ENCODE peak calls at places on chromosomes 5 and 9, in six cellular contexts. One of them, this sample, is unnamed. For H3K36me3, the result is how much of the 10 kb centered on the place peaks cover.

GRCh38 chr9:8338249-8338721 is 538.7 kb upstream of the DMAC1 start:
- DNase-seq in fibroblast of lung: peak
- DNase-seq in colonic mucosa: no peak
- DNase-seq in breast epithelium: no peak
- DNase-seq in heart left ventricle: no peak
- DNase-seq in lung: no peak
- DNase-seq in this sample: no peak

GRCh38 chr9:6449645-6450044 is 36.6 kb downstream of the UHRF2 start:
- DNase-seq in fibroblast of lung: peak
- DNase-seq in colonic mucosa: no peak
- DNase-seq in breast epithelium: no peak
- DNase-seq in heart left ventricle: no peak
- DNase-seq in lung: no peak
- DNase-seq in this sample: no peak

GRCh38 chr9:126275386-126276001 is 51.1 kb upstream of the MVB12B start:
- DNase-seq in fibroblast of lung: peak
- DNase-seq in colonic mucosa: no peak
- DNase-seq in breast epithelium: no peak
- DNase-seq in heart left ventricle: peak
- DNase-seq in lung: no peak
- DNase-seq in this sample: no peak

GRCh38 chr9:4155224-4156026 is 144.4 kb downstream of the GLIS3 start:
- DNase-seq in fibroblast of lung: no peak
- DNase-seq in colonic mucosa: no peak
- DNase-seq in breast epithelium: no peak
- DNase-seq in heart left ventricle: no peak
- DNase-seq in lung: no peak
- DNase-seq in this sample: no peak

GRCh38 chr5:17340363-17340762 is 122.9 kb downstream of the BASP1 start:
- DNase-seq in fibroblast of lung: peak
- DNase-seq in colonic mucosa: no peak
- DNase-seq in breast epithelium: no peak
- DNase-seq in heart left ventricle: no peak
- DNase-seq in lung: no peak
- DNase-seq in this sample: no peak

GRCh38 chr9:113648586-113648985 is 185.1 kb downstream of the RGS3 start:
- DNase-seq in fibroblast of lung: no peak
- DNase-seq in colonic mucosa: no peak
- DNase-seq in breast epithelium: no peak
- DNase-seq in heart left ventricle: no peak
- DNase-seq in lung: no peak
- DNase-seq in this sample: no peak

GRCh38 chr5:137666901-137667300 is 69.0 kb downstream of the KLHL3 start:
- DNase-seq in fibroblast of lung: no peak
- DNase-seq in colonic mucosa: no peak
- DNase-seq in breast epithelium: no peak
- DNase-seq in heart left ventricle: no peak
- DNase-seq in lung: no peak
- DNase-seq in this sample: no peak

GRCh38 chr5:10295619-10296326 is 11.9 kb downstream of the CMBL start:
- DNase-seq in fibroblast of lung: no peak
- DNase-seq in colonic mucosa: no peak
- DNase-seq in breast epithelium: no peak
- DNase-seq in heart left ventricle: no peak
- DNase-seq in lung: no peak
- DNase-seq in this sample: no peak

GRCh38 chr9:109699019-109699418 is 81.0 kb upstream of the PALM2AKAP2 start:
- DNase-seq in fibroblast of lung: peak
- DNase-seq in colonic mucosa: no peak
- DNase-seq in breast epithelium: no peak
- DNase-seq in heart left ventricle: no peak
- DNase-seq in lung: no peak
- DNase-seq in this sample: no peak

GRCh38 chr9:132241840-132242620 is 80.2 kb downstream of the NTNG2 start:
- DNase-seq in fibroblast of lung: no peak
- DNase-seq in colonic mucosa: peak
- DNase-seq in breast epithelium: no peak
- DNase-seq in heart left ventricle: no peak
- DNase-seq in lung: no peak
- DNase-seq in this sample: no peak

GRCh38 chr9:129594632-129595031 is 26.3 kb downstream of the C9orf50 start:
- DNase-seq in fibroblast of lung: no peak
- DNase-seq in colonic mucosa: no peak
- DNase-seq in breast epithelium: no peak
- DNase-seq in heart left ventricle: no peak
- DNase-seq in lung: no peak
- DNase-seq in this sample: no peak

GRCh38 chr5:138632900-138633489 is 57.8 kb upstream of the HSPA9 start:
- DNase-seq in fibroblast of lung: peak
- DNase-seq in colonic mucosa: peak
- DNase-seq in breast epithelium: no peak
- DNase-seq in heart left ventricle: peak
- DNase-seq in lung: peak
- DNase-seq in this sample: peak

GRCh38 chr5:148820778-148821395 is 5.5 kb upstream of the ADRB2 start:
- DNase-seq in fibroblast of lung: peak
- DNase-seq in colonic mucosa: no peak
- DNase-seq in breast epithelium: no peak
- DNase-seq in heart left ventricle: no peak
- DNase-seq in lung: no peak
- DNase-seq in this sample: no peak

GRCh38 chr5:164597293-164597900 is 1092.0 kb downstream of the MAT2B start:
- DNase-seq in fibroblast of lung: no peak
- DNase-seq in colonic mucosa: no peak
- DNase-seq in breast epithelium: no peak
- DNase-seq in heart left ventricle: no peak
- DNase-seq in lung: no peak
- DNase-seq in this sample: no peak

GRCh38 chr9:109455391-109455790 is 42.7 kb downstream of the PTPN3 start:
- DNase-seq in fibroblast of lung: no peak
- DNase-seq in colonic mucosa: no peak
- DNase-seq in breast epithelium: no peak
- DNase-seq in heart left ventricle: no peak
- DNase-seq in lung: no peak
- DNase-seq in this sample: no peak

GRCh38 chr9:17799383-17799782 is 220.5 kb downstream of the SH3GL2 start:
- DNase-seq in fibroblast of lung: peak
- DNase-seq in colonic mucosa: no peak
- DNase-seq in breast epithelium: no peak
- DNase-seq in heart left ventricle: no peak
- DNase-seq in lung: no peak
- DNase-seq in this sample: peak

GRCh38 chr5:31463341-31463740 is 68.6 kb downstream of the DROSHA start:
- DNase-seq in fibroblast of lung: peak
- DNase-seq in colonic mucosa: no peak
- DNase-seq in breast epithelium: no peak
- DNase-seq in heart left ventricle: no peak
- DNase-seq in lung: no peak
- DNase-seq in this sample: no peak

GRCh38 chr5:61162832-61163567 is 732 bp upstream of the SMIM15 start:
- DNase-seq in fibroblast of lung: peak
- DNase-seq in colonic mucosa: peak
- DNase-seq in breast epithelium: no peak
- DNase-seq in heart left ventricle: no peak
- DNase-seq in lung: no peak
- DNase-seq in this sample: peak

GRCh38 chr5:13212843-13213242 is 731.6 kb downstream of the DNAH5 start:
- DNase-seq in fibroblast of lung: peak
- DNase-seq in colonic mucosa: no peak
- DNase-seq in breast epithelium: no peak
- DNase-seq in heart left ventricle: no peak
- DNase-seq in lung: no peak
- DNase-seq in this sample: no peak

GRCh38 chr9:124238546-124239140 is 19.1 kb upstream of the NEK6 start:
- DNase-seq in fibroblast of lung: no peak
- DNase-seq in colonic mucosa: no peak
- DNase-seq in breast epithelium: no peak
- DNase-seq in heart left ventricle: no peak
- DNase-seq in lung: no peak
- DNase-seq in this sample: no peak

GRCh38 chr9:126326228-126327015 is at the start of gene MVB12B:
- DNase-seq in fibroblast of lung: no peak
- DNase-seq in colonic mucosa: peak
- DNase-seq in breast epithelium: no peak
- DNase-seq in heart left ventricle: peak
- DNase-seq in lung: no peak
- DNase-seq in this sample: no peak

GRCh38 chr9:28073278-28073677 is 500.0 kb upstream of the C9orf72 start:
- DNase-seq in fibroblast of lung: peak
- DNase-seq in colonic mucosa: peak
- DNase-seq in breast epithelium: no peak
- DNase-seq in heart left ventricle: no peak
- DNase-seq in lung: no peak
- DNase-seq in this sample: peak

GRCh38 chr9:95182854-95183563 is 134.5 kb downstream of the FANCC start:
- DNase-seq in fibroblast of lung: no peak
- DNase-seq in colonic mucosa: no peak
- DNase-seq in breast epithelium: no peak
- DNase-seq in heart left ventricle: no peak
- DNase-seq in lung: no peak
- DNase-seq in this sample: no peak

GRCh38 chr5:124461857-124462423 is 284.5 kb downstream of the ZNF608 start:
- DNase-seq in fibroblast of lung: no peak
- DNase-seq in colonic mucosa: no peak
- DNase-seq in breast epithelium: no peak
- DNase-seq in heart left ventricle: no peak
- DNase-seq in lung: no peak
- DNase-seq in this sample: no peak

GRCh38 chr5:124870070-124870469 is 123.6 kb upstream of the ZNF608 start:
- DNase-seq in fibroblast of lung: peak
- DNase-seq in colonic mucosa: no peak
- DNase-seq in breast epithelium: no peak
- DNase-seq in heart left ventricle: no peak
- DNase-seq in lung: no peak
- DNase-seq in this sample: no peak

GRCh38 chr5:168749391-168750100 is 170.4 kb upstream of the PANK3 start:
- DNase-seq in fibroblast of lung: no peak
- DNase-seq in colonic mucosa: no peak
- DNase-seq in breast epithelium: no peak
- DNase-seq in heart left ventricle: no peak
- DNase-seq in lung: no peak
- DNase-seq in this sample: no peak

GRCh38 chr5:168750926-168751325 is 171.8 kb upstream of the PANK3 start:
- DNase-seq in fibroblast of lung: no peak
- DNase-seq in colonic mucosa: no peak
- DNase-seq in breast epithelium: no peak
- DNase-seq in heart left ventricle: no peak
- DNase-seq in lung: no peak
- DNase-seq in this sample: no peak

GRCh38 chr5:168746893-168747640 is 167.9 kb upstream of the PANK3 start:
- DNase-seq in fibroblast of lung: no peak
- DNase-seq in colonic mucosa: no peak
- DNase-seq in breast epithelium: no peak
- DNase-seq in heart left ventricle: no peak
- DNase-seq in lung: no peak
- DNase-seq in this sample: no peak

GRCh38 chr5:168752012-168752411 is 172.8 kb upstream of the PANK3 start:
- DNase-seq in fibroblast of lung: no peak
- DNase-seq in colonic mucosa: no peak
- DNase-seq in breast epithelium: no peak
- DNase-seq in heart left ventricle: no peak
- DNase-seq in lung: no peak
- DNase-seq in this sample: no peak

GRCh38 chr5:168747987-168748777 is 169.0 kb upstream of the PANK3 start:
- DNase-seq in fibroblast of lung: no peak
- DNase-seq in colonic mucosa: peak
- DNase-seq in breast epithelium: no peak
- DNase-seq in heart left ventricle: peak
- DNase-seq in lung: no peak
- DNase-seq in this sample: no peak
- TF ChIP-seq CTCF in fibroblast of lung: peak
- TF ChIP-seq CTCF in colonic mucosa: peak
- TF ChIP-seq CTCF in breast epithelium: no peak
- TF ChIP-seq CTCF in heart left ventricle: peak
- TF ChIP-seq CTCF in lung: no peak
- TF ChIP-seq CTCF in this sample: peak

DNA sequence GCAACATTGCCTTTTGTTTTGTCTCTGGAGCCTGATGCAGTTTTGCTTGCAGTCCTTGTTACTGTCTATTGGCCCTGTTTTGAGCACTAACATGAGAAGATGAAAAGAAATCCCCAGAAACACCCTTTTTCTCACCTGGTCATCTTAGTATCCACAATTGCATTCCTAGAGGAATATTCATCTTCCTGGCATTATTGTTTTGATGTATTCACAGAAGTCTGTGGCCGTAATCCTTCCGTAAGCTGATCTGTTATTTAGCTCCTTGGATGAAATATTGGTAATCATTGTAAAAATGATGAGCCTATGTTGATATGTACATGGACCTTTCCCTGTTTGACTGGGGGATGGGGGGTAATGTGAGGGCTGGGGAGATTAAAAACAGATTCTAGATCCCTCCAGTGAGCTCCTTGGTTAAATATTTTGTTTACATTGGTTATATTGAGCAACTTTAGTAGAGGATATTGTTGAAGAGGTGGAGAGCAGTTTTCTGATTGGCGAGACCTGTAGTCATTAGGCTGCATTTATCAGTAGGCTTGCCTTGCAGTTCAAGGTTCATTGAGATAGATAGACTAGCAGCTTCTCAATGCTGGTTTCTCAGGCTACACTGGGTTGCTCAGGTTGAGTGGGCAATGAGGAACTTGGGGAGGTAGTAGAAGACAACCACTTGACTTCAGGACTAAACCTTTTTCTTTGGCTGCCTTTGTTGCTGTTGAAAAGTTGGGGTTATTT is 117.5 kb downstream of the MACIR start:
- DNase-seq in fibroblast of lung: no peak
- DNase-seq in colonic mucosa: no peak
- DNase-seq in breast epithelium: no peak
- DNase-seq in heart left ventricle: no peak
- DNase-seq in lung: no peak
- DNase-seq in this sample: no peak
- H3K4me3 ChIP-seq in fibroblast of lung: no peak
- H3K4me3 ChIP-seq in colonic mucosa: no peak
- H3K4me3 ChIP-seq in breast epithelium: no peak
- H3K4me3 ChIP-seq in heart left ventricle: no peak
- H3K4me3 ChIP-seq in lung: no peak
- H3K4me3 ChIP-seq in this sample: no peak

GRCh38 chr9:37925786-37926736 is 22.1 kb upstream of the SLC25A51 start:
- DNase-seq in fibroblast of lung: peak
- DNase-seq in colonic mucosa: no peak
- DNase-seq in breast epithelium: no peak
- DNase-seq in heart left ventricle: no peak
- DNase-seq in lung: no peak
- DNase-seq in this sample: no peak
- H3K36me3 ChIP-seq in fibroblast of lung: under half
- H3K36me3 ChIP-seq in colonic mucosa: under half
- H3K36me3 ChIP-seq in breast epithelium: under half
- H3K36me3 ChIP-seq in heart left ventricle: under half
- H3K36me3 ChIP-seq in lung: under half
- H3K36me3 ChIP-seq in this sample: under half

DNA sequence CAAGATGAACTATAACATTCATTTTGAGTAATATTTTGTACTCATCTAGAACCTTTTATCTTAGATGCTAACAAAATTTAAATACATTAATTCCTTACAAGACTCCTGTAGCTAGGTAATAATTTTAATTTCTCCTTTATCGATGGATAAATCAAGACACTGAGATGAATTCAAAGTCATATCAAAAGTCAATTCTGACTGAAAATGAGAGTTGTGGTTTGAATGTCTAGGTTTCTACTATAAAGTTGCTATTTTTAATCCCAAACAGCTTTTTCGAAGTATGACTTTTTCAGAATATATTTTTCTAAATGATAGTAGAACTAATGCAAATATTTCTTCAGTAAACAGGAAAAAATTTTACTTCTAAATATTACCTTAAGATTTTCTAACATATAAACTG is 491.7 kb upstream of the FAM174A start:
- DNase-seq in fibroblast of lung: no peak
- DNase-seq in colonic mucosa: no peak
- DNase-seq in breast epithelium: no peak
- DNase-seq in heart left ventricle: no peak
- DNase-seq in lung: no peak
- DNase-seq in this sample: no peak
- TF ChIP-seq CTCF in fibroblast of lung: no peak
- TF ChIP-seq CTCF in colonic mucosa: no peak
- TF ChIP-seq CTCF in breast epithelium: no peak
- TF ChIP-seq CTCF in heart left ventricle: no peak
- TF ChIP-seq CTCF in lung: no peak
- TF ChIP-seq CTCF in this sample: no peak

This sample was measured in kidney epithelial cell.